ENCODE peak calls at places on chromosomes 6 and 20, in six cellular contexts. I is IMR-90, S is neuronal stem cell, X is mesenchymal stem cell, K is trophoblast cell, M is H1. W is an unnamed sample.

GRCh38 chr6:125611573-125612399 is 137.6 kb upstream of the HEY2 start:
- DNase-seq in K (no peak), S (peak), I (no peak), M (no peak), X (peak), W (peak)

GRCh38 chr6:46098678-46099077 is 31.1 kb upstream of the ENPP4 start:
- DNase-seq in S (no peak), M (no peak), X (no peak), I (no peak), K (no peak), W (no peak)

GRCh38 chr6:42532038-42532669 is 31.7 kb upstream of the UBR2 start:
- DNase-seq in M (no peak), X (peak), I (peak), K (peak), S (peak), W (peak)

GRCh38 chr20:34045294-34045693 is 51.6 kb downstream of the RALY start:
- DNase-seq in K (no peak), S (no peak), I (peak), M (no peak), X (no peak), W (no peak)

GRCh38 chr20:23163562-23163961 is 77.4 kb upstream of the CD93 start:
- DNase-seq in M (peak), I (no peak), K (no peak), S (no peak), X (no peak), W (no peak)

GRCh38 chr20:49568491-49569151 is 684 bp upstream of the PTGIS start:
- DNase-seq in M (peak), I (no peak), K (no peak), X (no peak), S (peak), W (peak)

GRCh38 chr20:57890254-57890800 is 180.5 kb upstream of the PMEPA1 start:
- DNase-seq in S (no peak), M (no peak), I (no peak), X (no peak), K (no peak), W (no peak)

GRCh38 chr6:84252140-84252539 is 24.7 kb upstream of the CEP162 start:
- DNase-seq in S (no peak), X (no peak), I (no peak), K (no peak), M (no peak), W (no peak)

GRCh38 chr20:1202762-1203504 is at the start of gene C20orf202:
- DNase-seq in M (no peak), S (no peak), I (no peak), K (no peak), X (no peak), W (no peak)

GRCh38 chr6:160081398-160081797 is 40.2 kb upstream of the SLC22A1 start:
- DNase-seq in M (peak), X (no peak), K (peak), I (no peak), S (no peak), W (no peak)

GRCh38 chr6:108609276-108609769 is 48.6 kb downstream of the FOXO3 start:
- DNase-seq in K (no peak), X (no peak), I (peak), M (no peak), S (no peak), W (peak)

GRCh38 chr6:14841901-14842421 is 403.9 kb upstream of the JARID2 start:
- DNase-seq in M (no peak), I (peak), X (peak), S (no peak), K (peak), W (no peak)

GRCh38 chr20:57444394-57445048 is 53.3 kb downstream of the RBM38 start:
- DNase-seq in S (no peak), K (no peak), M (no peak), I (no peak), X (no peak), W (no peak)

GRCh38 chr6:43096451-43097097 is 20.5 kb downstream of the PTK7 start:
- DNase-seq in S (no peak), I (peak), M (no peak), K (peak), X (peak), W (peak)

GRCh38 chr20:51446656-51447055 is 95.9 kb downstream of the NFATC2 start:
- DNase-seq in S (no peak), K (peak), X (peak), M (no peak), I (peak), W (peak)

GRCh38 chr20:33709398-33709797 is 10.7 kb downstream of the PXMP4 start:
- DNase-seq in I (no peak), S (no peak), X (peak), M (no peak), K (no peak), W (peak)

GRCh38 chr6:26363882-26364825 is 844 bp upstream of the BTN3A2 start:
- DNase-seq in X (peak), S (no peak), M (no peak), I (no peak), K (no peak), W (no peak)

GRCh38 chr6:8006208-8006607 is 58.0 kb downstream of the BLOC1S5 start:
- DNase-seq in X (peak), S (no peak), K (peak), M (no peak), I (peak), W (no peak)

GRCh38 chr20:46951840-46952497 is 57.3 kb downstream of the EYA2 start:
- DNase-seq in I (peak), K (no peak), X (no peak), S (no peak), M (no peak), W (no peak)

GRCh38 chr6:145247677-145248419 is 487.5 kb downstream of the EPM2A start:
- DNase-seq in X (peak), S (no peak), K (no peak), I (peak), M (no peak), W (peak)

GRCh38 chr6:1110164-1110563 is 201.7 kb upstream of the FOXQ1 start:
- DNase-seq in K (no peak), I (no peak), M (peak), S (no peak), X (no peak), W (no peak)

GRCh38 chr6:109053285-109053684 is 41.4 kb downstream of the SESN1 start:
- DNase-seq in K (peak), X (no peak), M (no peak), I (no peak), S (peak), W (peak)

GRCh38 chr6:217048-217659 is 75.1 kb upstream of the DUSP22 start:
- DNase-seq in I (no peak), M (peak), X (no peak), S (no peak), K (peak), W (peak)

GRCh38 chr20:36341331-36342020 is 35.3 kb downstream of the DLGAP4 start:
- DNase-seq in M (no peak), S (no peak), K (no peak), I (no peak), X (no peak), W (no peak)

GRCh38 chr20:37385176-37385575 is 39.2 kb downstream of the SRC start:
- DNase-seq in K (no peak), M (no peak), I (no peak), X (no peak), S (no peak), W (no peak)
- H3K9ac ChIP-seq in K (no peak), M (no peak), I (no peak), X (peak), S (peak), W (peak)

GRCh38 chr6:4069199-4069598 is 9.7 kb downstream of the FAM217A start:
- DNase-seq in K (no peak), M (no peak), I (no peak), S (no peak), X (no peak), W (no peak)
- H3K4me3 ChIP-seq in K (no peak), M (no peak), I (no peak), S (no peak), X (no peak), W (no peak)

GRCh38 chr6:142848969-142849368 is 96.0 kb downstream of the HIVEP2 start:
- DNase-seq in K (no peak), S (no peak), X (no peak), M (no peak), I (no peak), W (no peak)

GRCh38 chr6:142850653-142851434 is 94.1 kb downstream of the HIVEP2 start:
- DNase-seq in I (peak), K (no peak), X (peak), M (no peak), S (no peak), W (no peak)

GRCh38 chr6:142854589-142855488 is 90.1 kb downstream of the HIVEP2 start:
- DNase-seq in I (no peak), X (peak), K (no peak), M (no peak), S (no peak), W (no peak)

GRCh38 chr6:142853244-142854180 is 91.5 kb downstream of the HIVEP2 start:
- DNase-seq in K (peak), X (peak), M (no peak), I (peak), S (no peak), W (no peak)

GRCh38 chr6:142851601-142852000 is 93.4 kb downstream of the HIVEP2 start:
- DNase-seq in I (peak), M (no peak), K (no peak), S (no peak), X (no peak), W (no peak)
- H3K4ac ChIP-seq in I (peak), M (no peak), K (no peak), S (no peak), X (no peak), W (no peak)

GRCh38 chr20:52814371-52814770 is 157.8 kb upstream of the TSHZ2 start:
- DNase-seq in S (no peak), I (no peak), K (no peak), M (no peak), X (no peak), W (no peak)
- H3K9ac ChIP-seq in S (no peak), I (no peak), K (no peak), M (no peak), X (no peak), W (no peak)

GRCh38 chr6:143060354-143060805 is 309 bp upstream of the AIG1 start:
- DNase-seq in K (peak), M (peak), S (peak), I (peak), X (peak), W (peak)

GRCh38 chr6:143060806-143061596 is at the start of gene AIG1:
- DNase-seq in S (peak), M (peak), X (no peak), I (no peak), K (no peak), W (peak)

GRCh38 chr6:143062551-143062950 is 1.9 kb downstream of the AIG1 start:
- DNase-seq in X (no peak), S (no peak), K (peak), I (no peak), M (no peak), W (peak)

GRCh38 chr6:143063631-143064030 is 2.9 kb downstream of the AIG1 start:
- DNase-seq in M (no peak), X (no peak), S (no peak), K (no peak), I (no peak), W (no peak)

GRCh38 chr6:143061597-143062385 is 1.1 kb downstream of the AIG1 start:
- DNase-seq in K (no peak), I (peak), S (no peak), M (no peak), X (no peak), W (no peak)
- H3K4me3 ChIP-seq in K (no peak), I (peak), S (peak), M (peak), X (peak), W (no peak)

GRCh38 chr6:30722280-30723112 is 2.3 kb downstream of the TUBB start:
- DNase-seq in M (peak), S (peak), K (peak), X (peak), I (peak), W (peak)

GRCh38 chr6:30719356-30719755 is 796 bp upstream of the TUBB start:
- DNase-seq in S (no peak), K (peak), M (no peak), I (no peak), X (no peak), W (no peak)

GRCh38 chr6:30720738-30721197 is 616 bp downstream of the TUBB start:
- DNase-seq in X (peak), K (peak), S (no peak), I (peak), M (peak), W (peak)

GRCh38 chr6:30721198-30722024 is 1.3 kb downstream of the TUBB start:
- DNase-seq in X (peak), M (peak), I (peak), S (peak), K (peak), W (peak)

GRCh38 chr6:30719791-30720737 is at the start of gene TUBB:
- DNase-seq in X (peak), M (peak), S (peak), I (peak), K (peak), W (peak)
- H3K4ac ChIP-seq in X (peak), M (peak), S (no peak), I (peak), K (peak), W (peak)

DNA sequence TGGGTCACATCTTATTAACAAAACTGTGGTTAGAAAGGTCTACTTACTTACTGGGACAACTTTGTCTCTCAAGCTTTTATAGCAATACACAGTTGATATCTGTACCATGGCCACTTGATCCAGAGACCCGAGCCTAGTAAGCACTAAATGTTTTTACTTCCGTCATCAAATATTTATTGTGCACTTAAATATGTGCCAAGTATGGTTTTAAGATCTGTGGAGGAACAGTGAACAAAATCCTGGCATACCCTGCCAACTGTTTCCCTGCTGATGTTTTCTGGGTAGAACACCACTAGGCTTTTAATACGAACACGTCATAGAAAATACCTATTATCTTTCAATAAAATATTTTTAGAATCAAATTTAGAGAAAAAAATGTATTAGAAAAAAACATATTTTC is 574.8 kb downstream of the HACE1 start:
- DNase-seq in M (no peak), S (no peak), X (no peak), K (no peak), I (no peak), W (no peak)
- H3K9ac ChIP-seq in M (no peak), S (no peak), X (no peak), K (no peak), I (no peak), W (no peak)